ENCODE peak calls at places on chromosomes 7 and 10, in eight cellular contexts. D, U, Z, L, N, B, C and A are unnamed samples.

GRCh38 chr7:151821226-151821625 is 55.7 kb downstream of the PRKAG2 start:
- DNase-seq in D (no peak), U (peak), Z (no peak), L (no peak), N (no peak), B (no peak), C (no peak), A (no peak)

GRCh38 chr10:67784584-67784983 is 53.4 kb downstream of the DNAJC12 start:
- DNase-seq in D (no peak), U (no peak), Z (peak), L (no peak), N (no peak), B (no peak), C (no peak), A (no peak)

GRCh38 chr10:3995302-3996210 is 210.5 kb upstream of the KLF6 start:
- DNase-seq in D (peak), U (no peak), Z (peak), L (no peak), N (no peak), B (no peak), C (no peak), A (no peak)

GRCh38 chr10:11687357-11687771 is 54.8 kb upstream of the ECHDC3 start:
- DNase-seq in D (peak), U (no peak), Z (no peak), L (no peak), N (no peak), B (no peak), C (no peak), A (no peak)

GRCh38 chr7:98571986-98572385 is 45.1 kb upstream of the NPTX2 start:
- DNase-seq in D (no peak), U (no peak), Z (no peak), L (no peak), N (no peak), B (no peak), C (no peak), A (no peak)

GRCh38 chr7:26853788-26854393 is 10.5 kb downstream of the SKAP2 start:
- DNase-seq in D (peak), U (no peak), Z (peak), L (peak), N (no peak), B (no peak), C (no peak), A (no peak)

GRCh38 chr10:88521806-88522205 is 61.3 kb downstream of the RNLS start:
- DNase-seq in D (no peak), U (no peak), Z (no peak), L (no peak), N (no peak), B (no peak), C (no peak), A (no peak)

GRCh38 chr10:69901623-69902505 is 100.2 kb downstream of the COL13A1 start:
- DNase-seq in D (peak), U (peak), Z (peak), L (peak), N (no peak), B (peak), C (peak), A (no peak)

GRCh38 chr7:43758029-43758860 is at the start of gene BLVRA:
- DNase-seq in D (peak), U (peak), Z (peak), L (peak), N (peak), B (no peak), C (peak), A (peak)

GRCh38 chr10:133310789-133311188 is 2.1 kb downstream of the ZNF511 start:
- DNase-seq in D (no peak), U (no peak), Z (no peak), L (no peak), N (no peak), B (no peak), C (no peak), A (no peak)

GRCh38 chr10:133309111-133309719 is 501 bp downstream of the ZNF511 start:
- DNase-seq in D (peak), U (peak), Z (peak), L (peak), N (peak), B (peak), C (peak), A (peak)

GRCh38 chr10:133308431-133309110 is at the start of the genes TUBGCP2 and ZNF511:
- DNase-seq in D (peak), U (peak), Z (peak), L (peak), N (peak), B (peak), C (peak), A (peak)

GRCh38 chr10:133310399-133310755 is 1.7 kb downstream of the ZNF511 start:
- DNase-seq in D (no peak), U (no peak), Z (no peak), L (no peak), N (no peak), B (no peak), C (no peak), A (no peak)

GRCh38 chr10:133309720-133310398 is 1.1 kb downstream of the ZNF511 start:
- DNase-seq in D (no peak), U (peak), Z (no peak), L (no peak), N (peak), B (no peak), C (peak), A (no peak)
- H3K4me3 ChIP-seq in D (no peak), U (no peak), Z (no peak), L (no peak), N (no peak), B (no peak), C (no peak), A (no peak)

GRCh38 chr10:75647675-75648074 is 216.3 kb downstream of the LRMDA start:
- DNase-seq in D (no peak), U (no peak), Z (no peak), L (no peak), N (no peak), B (no peak), C (no peak), A (no peak)
- H3K4me3 ChIP-seq in D (no peak), U (no peak), Z (no peak), L (no peak), N (no peak), B (no peak), C (no peak), A (no peak)

GRCh38 chr7:158398750-158399149 is 188.9 kb downstream of the PTPRN2 start:
- DNase-seq in D (no peak), U (no peak), Z (no peak), L (no peak), N (no peak), B (no peak), C (no peak), A (no peak)

GRCh38 chr7:158396982-158397862 is 190.4 kb downstream of the PTPRN2 start:
- DNase-seq in D (no peak), U (no peak), Z (no peak), L (no peak), N (no peak), B (no peak), C (no peak), A (no peak)

GRCh38 chr7:158399762-158400161 is 187.9 kb downstream of the PTPRN2 start:
- DNase-seq in D (no peak), U (no peak), Z (no peak), L (no peak), N (no peak), B (no peak), C (no peak), A (no peak)

GRCh38 chr7:158396301-158396905 is 191.2 kb downstream of the PTPRN2 start:
- DNase-seq in D (no peak), U (no peak), Z (no peak), L (no peak), N (no peak), B (no peak), C (no peak), A (no peak)

GRCh38 chr7:158397885-158398284 is 189.7 kb downstream of the PTPRN2 start:
- DNase-seq in D (no peak), U (no peak), Z (no peak), L (no peak), N (no peak), B (no peak), C (no peak), A (no peak)
- H3K4me3 ChIP-seq in D (no peak), U (no peak), Z (no peak), L (no peak), N (no peak), B (no peak), C (no peak), A (no peak)

GRCh38 chr7:20111821-20112542 is 105.2 kb downstream of the MACC1 start:
- DNase-seq in D (no peak), U (no peak), Z (no peak), L (no peak), N (no peak), B (no peak), C (no peak), A (no peak)

GRCh38 chr7:20116869-20117268 is 100.3 kb downstream of the MACC1 start:
- DNase-seq in D (no peak), U (no peak), Z (no peak), L (peak), N (no peak), B (no peak), C (no peak), A (no peak)

GRCh38 chr7:20112646-20113045 is 104.5 kb downstream of the MACC1 start:
- DNase-seq in D (no peak), U (no peak), Z (no peak), L (peak), N (no peak), B (no peak), C (no peak), A (no peak)

GRCh38 chr7:20113423-20114027 is 103.7 kb downstream of the MACC1 start:
- DNase-seq in D (no peak), U (no peak), Z (no peak), L (no peak), N (no peak), B (no peak), C (no peak), A (no peak)

GRCh38 chr7:20114463-20114862 is 102.7 kb downstream of the MACC1 start:
- DNase-seq in D (peak), U (no peak), Z (peak), L (peak), N (no peak), B (no peak), C (no peak), A (no peak)
- H3K4me3 ChIP-seq in D (no peak), U (no peak), Z (no peak), L (no peak), N (no peak), B (no peak), C (no peak), A (no peak)

GRCh38 chr7:101818699-101819071 is 1.3 kb downstream of the CUX1 start:
- DNase-seq in D (no peak), U (no peak), Z (peak), L (no peak), N (no peak), B (no peak), C (no peak), A (no peak)
- H3K4me3 ChIP-seq in D (no peak), U (no peak), Z (no peak), L (peak), N (peak), B (peak), C (no peak), A (no peak)